ENCODE peak calls at places on chromosomes 6 and 20, in five cellular contexts. Q, H, C, I and G are unnamed samples.
A peak's percentile ranks its signal among the peaks of the same experiment; 100 is the strongest.

GRCh38 chr6:138025528-138025941 is 81.7 kb downstream of the PERP start:
- DNase-seq in Q (no peak), H (no peak), C (no peak), I (no peak), G (peak; percentile 72)

GRCh38 chr20:839015-839414 is 5.5 kb downstream of the FAM110A start:
- DNase-seq in Q (no peak), H (no peak), C (no peak), I (no peak), G (no peak)

GRCh38 chr20:12207875-12208274 is 290.2 kb downstream of the BTBD3 start:
- DNase-seq in Q (peak; percentile 32), H (peak; percentile 41), C (peak; percentile 79), I (peak; percentile 41), G (peak; percentile 12)

GRCh38 chr6:18142591-18142861 is 12.4 kb downstream of the TPMT start:
- DNase-seq in Q (no peak), H (no peak), C (no peak), I (no peak), G (no peak)

GRCh38 chr6:45498620-45499019 is 120.9 kb upstream of the SUPT3H start:
- DNase-seq in Q (no peak), H (no peak), C (no peak), I (peak; percentile 22), G (no peak)

GRCh38 chr6:143596857-143597256 is 80.9 kb upstream of the PHACTR2 start:
- DNase-seq in Q (no peak), H (peak; percentile 68), C (peak; percentile 51), I (peak; percentile 71), G (peak; percentile 44)

GRCh38 chr6:28542440-28543293 is 17.0 kb downstream of the GPX5 start:
- DNase-seq in Q (peak; percentile 87), H (peak; percentile 73), C (peak; percentile 99), I (peak; percentile 91), G (peak; percentile 81)

GRCh38 chr20:5168582-5169396 is 42.0 kb downstream of the CDS2 start:
- DNase-seq in Q (no peak), H (peak; percentile 69), C (peak; percentile 65), I (peak; percentile 38), G (no peak)

GRCh38 chr6:54718541-54719023 is 128.0 kb upstream of the FAM83B start:
- DNase-seq in Q (no peak), H (no peak), C (no peak), I (no peak), G (no peak)

GRCh38 chr6:25579484-25579883 is 72.5 kb upstream of the SCGN start:
- DNase-seq in Q (no peak), H (no peak), C (no peak), I (no peak), G (no peak)

GRCh38 chr6:2578729-2579128 is 172.0 kb downstream of the MYLK4 start:
- DNase-seq in Q (no peak), H (no peak), C (peak; percentile 18), I (peak; percentile 34), G (peak; percentile 77)

GRCh38 chr6:30322527-30323501 is 3.9 kb upstream of the TRIM39 start:
- DNase-seq in Q (no peak), H (peak; percentile 65), C (peak; percentile 29), I (peak; percentile 80), G (peak; percentile 27)

GRCh38 chr20:17140894-17141293 is 85.9 kb upstream of the PCSK2 start:
- DNase-seq in Q (no peak), H (no peak), C (no peak), I (no peak), G (no peak)

GRCh38 chr6:128508588-128509296 is 11.7 kb downstream of the PTPRK start:
- DNase-seq in Q (no peak), H (peak; percentile 93), C (no peak), I (peak; percentile 93), G (peak; percentile 63)

GRCh38 chr6:11810039-11810541 is 31.5 kb upstream of the ADTRP start:
- DNase-seq in Q (no peak), H (peak; percentile 78), C (no peak), I (peak; percentile 79), G (no peak)

GRCh38 chr6:72657798-72658197 is 35.9 kb downstream of the KCNQ5 start:
- DNase-seq in Q (no peak), H (no peak), C (no peak), I (peak; percentile 47), G (peak; percentile 10)

GRCh38 chr20:47161411-47161810 is 195.1 kb downstream of the ZMYND8 start:
- DNase-seq in Q (no peak), H (no peak), C (no peak), I (no peak), G (no peak)

GRCh38 chr6:47440722-47441121 is 36.9 kb upstream of the CD2AP start:
- DNase-seq in Q (no peak), H (no peak), C (no peak), I (no peak), G (no peak)

GRCh38 chr6:117417851-117418250 is 7.9 kb downstream of the ROS1 start:
- DNase-seq in Q (no peak), H (no peak), C (no peak), I (peak; percentile 7), G (no peak)

GRCh38 chr6:4253604-4254211 is 118.3 kb upstream of the ECI2 start:
- DNase-seq in Q (no peak), H (peak; percentile 82), C (no peak), I (peak; percentile 83), G (peak; percentile 40)

GRCh38 chr6:11275598-11275997 is 43.1 kb upstream of the NEDD9 start:
- DNase-seq in Q (no peak), H (no peak), C (no peak), I (no peak), G (no peak)

GRCh38 chr6:106642476-106642875 is 13.1 kb downstream of the QRSL1 start:
- DNase-seq in Q (no peak), H (no peak), C (no peak), I (no peak), G (no peak)

GRCh38 chr6:85015396-85015990 is 251.1 kb upstream of the TBX18 start:
- DNase-seq in Q (peak; percentile 57), H (peak; percentile 58), C (peak; percentile 86), I (peak; percentile 42), G (peak; percentile 71)

GRCh38 chr6:1386310-1386709 is 3.1 kb upstream of the FOXF2 start:
- DNase-seq in Q (no peak), H (no peak), C (no peak), I (no peak), G (no peak)

GRCh38 chr20:371755-372542 is 8.6 kb upstream of the TRIB3 start:
- DNase-seq in Q (no peak), H (peak; percentile 94), C (peak; percentile 69), I (peak; percentile 88), G (peak; percentile 74)

GRCh38 chr20:4216142-4216735 is 200.9 kb upstream of the RNF24 start:
- DNase-seq in Q (no peak), H (no peak), C (no peak), I (peak; percentile 38), G (peak; percentile 93)

GRCh38 chr6:170128346-170128745 is 162.5 kb downstream of the DLL1 start:
- DNase-seq in Q (no peak), H (no peak), C (no peak), I (no peak), G (no peak)

GRCh38 chr6:42390228-42390934 is 61.3 kb downstream of the TRERF1 start:
- DNase-seq in Q (no peak), H (no peak), C (no peak), I (no peak), G (no peak)

GRCh38 chr6:157774153-157775135 is 48.6 kb upstream of the SNX9 start:
- DNase-seq in Q (no peak), H (no peak), C (no peak), I (no peak), G (no peak)
- H3K18ac ChIP-seq in Q (peak overlapping the region; percentile 31), H (no peak overlapping the region), C (no peak overlapping the region), I (no peak overlapping the region), G (no peak overlapping the region)

GRCh38 chr20:10236540-10237533 is 18.2 kb downstream of the SNAP25 start:
- DNase-seq in Q (no peak), H (no peak), C (peak; percentile 11), I (no peak), G (no peak)

GRCh38 chr20:10242166-10242565 is 23.5 kb downstream of the SNAP25 start:
- DNase-seq in Q (no peak), H (peak; percentile 18), C (peak; percentile 19), I (no peak), G (no peak)

GRCh38 chr20:10239954-10240353 is 21.3 kb downstream of the SNAP25 start:
- DNase-seq in Q (no peak), H (peak; percentile 39), C (no peak), I (peak; percentile 16), G (no peak)

DNA sequence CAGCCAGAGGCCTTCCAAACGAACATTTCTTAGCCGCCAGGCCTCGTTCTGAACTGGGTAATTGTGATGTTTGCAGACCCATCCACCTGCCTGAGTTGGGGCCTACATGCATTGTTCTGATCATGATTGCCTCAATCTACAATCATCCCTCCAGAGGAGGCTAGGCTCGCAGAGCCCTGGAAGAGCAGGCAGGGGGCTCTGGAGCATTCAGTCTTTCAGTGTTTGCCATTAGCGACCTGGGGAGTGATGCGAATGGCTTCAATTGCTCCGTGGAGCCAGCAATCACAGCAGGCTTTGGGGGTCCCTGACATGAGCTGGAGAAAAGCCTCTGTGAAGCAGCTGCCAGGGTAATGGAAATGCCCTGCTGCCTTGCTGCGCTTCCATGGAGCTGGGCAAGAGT is 22.0 kb downstream of the SNAP25 start:
- DNase-seq in Q (no peak), H (no peak), C (peak; percentile 36), I (no peak), G (no peak)
- H3K18ac ChIP-seq in Q (peak overlapping the region; percentile 93), H (peak overlapping the region; percentile 66), C (no peak overlapping the region), I (no peak overlapping the region), G (no peak overlapping the region)

DNA sequence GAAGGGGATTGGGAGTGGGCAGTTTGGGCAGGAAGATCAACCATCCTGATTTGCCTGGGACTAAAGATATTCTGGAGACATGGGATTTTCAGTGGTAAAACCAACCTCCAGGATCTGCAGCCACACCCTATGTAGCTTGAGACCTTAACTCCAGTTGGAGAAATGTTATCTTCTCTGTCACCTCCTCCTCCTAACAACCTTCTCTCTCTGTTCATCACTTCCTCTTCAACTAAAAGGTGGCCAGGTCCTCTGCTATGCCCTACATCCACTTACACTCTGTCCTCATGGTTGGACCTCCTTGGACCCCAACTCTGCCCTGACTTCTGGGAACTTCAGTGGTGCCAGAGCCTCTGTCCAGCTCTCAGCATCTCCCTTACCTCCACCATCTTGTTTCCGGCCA is 42.0 kb upstream of the SLC9A8 start:
- DNase-seq in Q (no peak), H (no peak), C (no peak), I (no peak), G (no peak)
- H3K18ac ChIP-seq in Q (no peak overlapping the region), H (no peak overlapping the region), C (no peak overlapping the region), I (peak overlapping the region; percentile 58), G (no peak overlapping the region)

DNA sequence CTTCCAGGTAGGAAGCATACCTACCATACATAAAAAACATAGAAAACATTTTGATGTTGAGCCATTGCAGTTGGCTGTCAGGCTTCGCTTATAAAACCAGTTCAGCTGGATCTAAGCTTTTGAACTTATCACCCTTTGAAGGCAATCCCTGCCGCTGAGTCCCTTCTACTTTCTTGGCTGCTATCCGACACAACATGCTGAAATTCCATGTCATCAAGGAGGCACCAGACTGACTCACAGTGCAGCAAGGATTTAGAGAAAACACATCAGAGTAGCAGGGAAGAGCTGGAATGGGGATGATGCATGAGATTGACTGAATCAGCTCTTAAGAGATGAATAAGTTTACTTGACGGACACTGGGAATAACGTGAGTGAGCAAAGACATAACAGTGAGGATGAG is 135.0 kb upstream of the MAN1A1 start:
- DNase-seq in Q (no peak), H (peak; percentile 60), C (peak; percentile 44), I (peak; percentile 94), G (peak; percentile 91)
- H3K18ac ChIP-seq in Q (no peak overlapping the region), H (no peak overlapping the region), C (no peak overlapping the region), I (no peak overlapping the region), G (no peak overlapping the region)